ENCODE peak calls at places on chromosomes 5 and 9, in nine cellular contexts. One of them, this sample, is unnamed.

GRCh38 chr5:109529520-109529919 is 119.7 kb upstream of the PJA2 start:
- DNase-seq in foreskin fibroblast: peak
- DNase-seq in psoas muscle: peak
- DNase-seq in activated B cell treated with CpG ODN at 0.5 μM for 24 hours: no peak
- DNase-seq in lower leg skin: no peak
- DNase-seq in OCI-LY7: no peak
- DNase-seq in AG09309: no peak
- DNase-seq in GM12878: no peak
- DNase-seq in natural killer cell: no peak
- DNase-seq in this sample: no peak

GRCh38 chr5:176865964-176866363 is 33.2 kb downstream of the HK3 start:
- DNase-seq in foreskin fibroblast: no peak
- DNase-seq in psoas muscle: no peak
- DNase-seq in activated B cell treated with CpG ODN at 0.5 μM for 24 hours: no peak
- DNase-seq in lower leg skin: no peak
- DNase-seq in OCI-LY7: no peak
- DNase-seq in AG09309: no peak
- DNase-seq in GM12878: no peak
- DNase-seq in natural killer cell: no peak
- DNase-seq in this sample: no peak

GRCh38 chr5:78005021-78005785 is 229.1 kb upstream of the TBCA start:
- DNase-seq in foreskin fibroblast: peak
- DNase-seq in psoas muscle: no peak
- DNase-seq in activated B cell treated with CpG ODN at 0.5 μM for 24 hours: no peak
- DNase-seq in lower leg skin: no peak
- DNase-seq in OCI-LY7: no peak
- DNase-seq in AG09309: peak
- DNase-seq in GM12878: no peak
- DNase-seq in natural killer cell: no peak
- DNase-seq in this sample: no peak

GRCh38 chr5:77881528-77881927 is 105.4 kb upstream of the TBCA start:
- DNase-seq in foreskin fibroblast: no peak
- DNase-seq in psoas muscle: no peak
- DNase-seq in activated B cell treated with CpG ODN at 0.5 μM for 24 hours: no peak
- DNase-seq in lower leg skin: no peak
- DNase-seq in OCI-LY7: no peak
- DNase-seq in AG09309: no peak
- DNase-seq in GM12878: no peak
- DNase-seq in natural killer cell: no peak
- DNase-seq in this sample: no peak

GRCh38 chr9:38057416-38058195 is 11.4 kb downstream of the SHB start:
- DNase-seq in foreskin fibroblast: no peak
- DNase-seq in psoas muscle: no peak
- DNase-seq in activated B cell treated with CpG ODN at 0.5 μM for 24 hours: no peak
- DNase-seq in lower leg skin: no peak
- DNase-seq in OCI-LY7: no peak
- DNase-seq in AG09309: no peak
- DNase-seq in GM12878: no peak
- DNase-seq in natural killer cell: no peak
- DNase-seq in this sample: no peak

GRCh38 chr5:173568703-173569102 is 47.7 kb downstream of the BOD1 start:
- DNase-seq in foreskin fibroblast: no peak
- DNase-seq in psoas muscle: no peak
- DNase-seq in activated B cell treated with CpG ODN at 0.5 μM for 24 hours: no peak
- DNase-seq in lower leg skin: no peak
- DNase-seq in OCI-LY7: no peak
- DNase-seq in AG09309: no peak
- DNase-seq in GM12878: no peak
- DNase-seq in natural killer cell: no peak
- DNase-seq in this sample: no peak

GRCh38 chr9:31958572-31958971 is 425.9 kb upstream of the ACO1 start:
- DNase-seq in foreskin fibroblast: no peak
- DNase-seq in psoas muscle: no peak
- DNase-seq in activated B cell treated with CpG ODN at 0.5 μM for 24 hours: no peak
- DNase-seq in lower leg skin: no peak
- DNase-seq in OCI-LY7: no peak
- DNase-seq in AG09309: no peak
- DNase-seq in GM12878: no peak
- DNase-seq in natural killer cell: no peak
- DNase-seq in this sample: no peak

GRCh38 chr9:15935661-15936315 is 382.9 kb downstream of the CCDC171 start:
- DNase-seq in foreskin fibroblast: peak
- DNase-seq in psoas muscle: no peak
- DNase-seq in activated B cell treated with CpG ODN at 0.5 μM for 24 hours: no peak
- DNase-seq in lower leg skin: no peak
- DNase-seq in OCI-LY7: no peak
- DNase-seq in AG09309: peak
- DNase-seq in GM12878: no peak
- DNase-seq in natural killer cell: no peak
- DNase-seq in this sample: no peak

GRCh38 chr5:37174928-37175327 is 74.2 kb downstream of the CPLANE1 start:
- DNase-seq in foreskin fibroblast: no peak
- DNase-seq in psoas muscle: no peak
- DNase-seq in activated B cell treated with CpG ODN at 0.5 μM for 24 hours: no peak
- DNase-seq in lower leg skin: no peak
- DNase-seq in OCI-LY7: no peak
- DNase-seq in AG09309: no peak
- DNase-seq in GM12878: no peak
- DNase-seq in natural killer cell: no peak
- DNase-seq in this sample: no peak

GRCh38 chr5:179887095-179887494 is 20.6 kb downstream of the TBC1D9B start:
- DNase-seq in foreskin fibroblast: no peak
- DNase-seq in psoas muscle: no peak
- DNase-seq in activated B cell treated with CpG ODN at 0.5 μM for 24 hours: no peak
- DNase-seq in lower leg skin: no peak
- DNase-seq in OCI-LY7: no peak
- DNase-seq in AG09309: no peak
- DNase-seq in GM12878: no peak
- DNase-seq in natural killer cell: no peak
- DNase-seq in this sample: no peak

GRCh38 chr5:133756756-133757155 is 144.4 kb upstream of the FSTL4 start:
- DNase-seq in foreskin fibroblast: no peak
- DNase-seq in psoas muscle: no peak
- DNase-seq in activated B cell treated with CpG ODN at 0.5 μM for 24 hours: no peak
- DNase-seq in lower leg skin: no peak
- DNase-seq in OCI-LY7: no peak
- DNase-seq in AG09309: no peak
- DNase-seq in GM12878: no peak
- DNase-seq in natural killer cell: no peak
- DNase-seq in this sample: no peak

GRCh38 chr5:34609951-34610431 is 46.1 kb upstream of the RAI14 start:
- DNase-seq in foreskin fibroblast: no peak
- DNase-seq in psoas muscle: no peak
- DNase-seq in activated B cell treated with CpG ODN at 0.5 μM for 24 hours: no peak
- DNase-seq in lower leg skin: no peak
- DNase-seq in OCI-LY7: no peak
- DNase-seq in AG09309: no peak
- DNase-seq in GM12878: no peak
- DNase-seq in natural killer cell: no peak
- DNase-seq in this sample: no peak

GRCh38 chr9:37840560-37841194 is 40.1 kb downstream of the DCAF10 start:
- DNase-seq in foreskin fibroblast: peak
- DNase-seq in psoas muscle: no peak
- DNase-seq in activated B cell treated with CpG ODN at 0.5 μM for 24 hours: no peak
- DNase-seq in lower leg skin: no peak
- DNase-seq in OCI-LY7: no peak
- DNase-seq in AG09309: peak
- DNase-seq in GM12878: no peak
- DNase-seq in natural killer cell: no peak
- DNase-seq in this sample: no peak

GRCh38 chr5:157473383-157474370 is 13.7 kb downstream of the NIPAL4 start:
- DNase-seq in foreskin fibroblast: peak
- DNase-seq in psoas muscle: no peak
- DNase-seq in activated B cell treated with CpG ODN at 0.5 μM for 24 hours: no peak
- DNase-seq in lower leg skin: no peak
- DNase-seq in OCI-LY7: no peak
- DNase-seq in AG09309: no peak
- DNase-seq in GM12878: no peak
- DNase-seq in natural killer cell: no peak
- DNase-seq in this sample: no peak

GRCh38 chr5:141100243-141100805 is at the start of gene PCDHB3:
- DNase-seq in foreskin fibroblast: no peak
- DNase-seq in psoas muscle: peak
- DNase-seq in activated B cell treated with CpG ODN at 0.5 μM for 24 hours: no peak
- DNase-seq in lower leg skin: no peak
- DNase-seq in OCI-LY7: peak
- DNase-seq in AG09309: peak
- DNase-seq in GM12878: no peak
- DNase-seq in natural killer cell: no peak
- DNase-seq in this sample: no peak
- TF ChIP-seq CTCF in foreskin fibroblast: peak
- TF ChIP-seq CTCF in psoas muscle: peak
- TF ChIP-seq CTCF in activated B cell treated with CpG ODN at 0.5 μM for 24 hours: no peak
- TF ChIP-seq CTCF in lower leg skin: no peak
- TF ChIP-seq CTCF in OCI-LY7: peak
- TF ChIP-seq CTCF in AG09309: peak
- TF ChIP-seq CTCF in GM12878: no peak
- TF ChIP-seq CTCF in natural killer cell: no peak
- TF ChIP-seq CTCF in this sample: peak

DNA sequence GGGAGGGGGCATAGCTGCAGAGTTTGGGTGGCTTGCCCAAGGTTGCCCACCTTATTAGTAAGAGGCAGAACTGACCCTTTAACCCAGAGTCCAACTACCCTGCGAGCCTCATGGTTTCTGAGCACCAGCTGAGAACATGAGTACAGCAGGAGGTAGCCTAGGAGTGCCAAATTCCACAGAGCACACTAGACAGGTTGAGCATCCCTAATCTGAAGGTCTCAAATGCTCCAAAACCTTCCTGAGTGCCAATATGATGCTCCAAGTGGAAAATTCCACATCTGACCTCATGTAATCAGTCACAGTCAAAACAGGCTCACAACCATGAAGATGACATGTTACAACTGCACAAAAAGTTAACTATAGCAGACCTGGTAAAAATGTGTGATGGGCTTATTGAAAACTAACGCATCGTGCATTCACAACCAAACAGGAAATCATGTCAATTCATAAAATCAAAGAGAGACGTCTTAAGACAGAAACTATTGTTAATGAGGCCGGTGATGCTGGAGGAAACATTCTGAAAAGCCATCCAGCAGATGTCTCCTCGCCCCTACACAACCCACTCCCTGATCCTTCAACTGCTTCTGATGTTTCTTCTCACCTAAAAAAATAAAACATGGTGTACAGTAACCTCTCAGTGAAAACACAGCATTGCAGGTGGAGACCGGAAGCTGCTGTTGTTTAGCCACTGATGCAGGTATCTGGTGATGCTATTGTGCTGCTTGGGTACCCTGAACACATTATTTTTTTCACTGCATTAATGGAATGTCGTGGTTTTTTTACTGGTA is 25.0 kb downstream of the PTCH1 start:
- DNase-seq in foreskin fibroblast: no peak
- DNase-seq in psoas muscle: no peak
- DNase-seq in activated B cell treated with CpG ODN at 0.5 μM for 24 hours: no peak
- DNase-seq in lower leg skin: no peak
- DNase-seq in OCI-LY7: peak
- DNase-seq in AG09309: no peak
- DNase-seq in GM12878: no peak
- DNase-seq in natural killer cell: no peak
- DNase-seq in this sample: no peak
- TF ChIP-seq CTCF in foreskin fibroblast: no peak
- TF ChIP-seq CTCF in psoas muscle: no peak
- TF ChIP-seq CTCF in activated B cell treated with CpG ODN at 0.5 μM for 24 hours: no peak
- TF ChIP-seq CTCF in lower leg skin: no peak
- TF ChIP-seq CTCF in OCI-LY7: peak
- TF ChIP-seq CTCF in AG09309: no peak
- TF ChIP-seq CTCF in GM12878: no peak
- TF ChIP-seq CTCF in natural killer cell: no peak
- TF ChIP-seq CTCF in this sample: no peak

GRCh38 chr9:134500931-134501265 is 140.7 kb upstream of the COL5A1 start:
- DNase-seq in foreskin fibroblast: no peak
- DNase-seq in psoas muscle: no peak
- DNase-seq in activated B cell treated with CpG ODN at 0.5 μM for 24 hours: no peak
- DNase-seq in lower leg skin: no peak
- DNase-seq in OCI-LY7: no peak
- DNase-seq in AG09309: no peak
- DNase-seq in GM12878: no peak
- DNase-seq in natural killer cell: no peak
- DNase-seq in this sample: no peak
- TF ChIP-seq CTCF in foreskin fibroblast: no peak
- TF ChIP-seq CTCF in psoas muscle: no peak
- TF ChIP-seq CTCF in activated B cell treated with CpG ODN at 0.5 μM for 24 hours: no peak
- TF ChIP-seq CTCF in lower leg skin: no peak
- TF ChIP-seq CTCF in OCI-LY7: no peak
- TF ChIP-seq CTCF in AG09309: no peak
- TF ChIP-seq CTCF in GM12878: no peak
- TF ChIP-seq CTCF in natural killer cell: no peak
- TF ChIP-seq CTCF in this sample: no peak

GRCh38 chr5:2701592-2701991 is 49.9 kb downstream of the IRX2 start:
- DNase-seq in foreskin fibroblast: no peak
- DNase-seq in psoas muscle: no peak
- DNase-seq in activated B cell treated with CpG ODN at 0.5 μM for 24 hours: no peak
- DNase-seq in lower leg skin: no peak
- DNase-seq in OCI-LY7: no peak
- DNase-seq in AG09309: no peak
- DNase-seq in GM12878: no peak
- DNase-seq in natural killer cell: no peak
- DNase-seq in this sample: no peak
- TF ChIP-seq CTCF in foreskin fibroblast: no peak
- TF ChIP-seq CTCF in psoas muscle: no peak
- TF ChIP-seq CTCF in activated B cell treated with CpG ODN at 0.5 μM for 24 hours: no peak
- TF ChIP-seq CTCF in lower leg skin: no peak
- TF ChIP-seq CTCF in OCI-LY7: no peak
- TF ChIP-seq CTCF in AG09309: no peak
- TF ChIP-seq CTCF in GM12878: no peak
- TF ChIP-seq CTCF in natural killer cell: no peak
- TF ChIP-seq CTCF in this sample: no peak

GRCh38 chr5:75734913-75735789 is 17.9 kb upstream of the POC5 start:
- DNase-seq in foreskin fibroblast: peak
- DNase-seq in psoas muscle: no peak
- DNase-seq in activated B cell treated with CpG ODN at 0.5 μM for 24 hours: no peak
- DNase-seq in lower leg skin: no peak
- DNase-seq in OCI-LY7: peak
- DNase-seq in AG09309: no peak
- DNase-seq in GM12878: peak
- DNase-seq in natural killer cell: no peak
- DNase-seq in this sample: no peak
- TF ChIP-seq CTCF in foreskin fibroblast: peak
- TF ChIP-seq CTCF in psoas muscle: no peak
- TF ChIP-seq CTCF in activated B cell treated with CpG ODN at 0.5 μM for 24 hours: no peak
- TF ChIP-seq CTCF in lower leg skin: no peak
- TF ChIP-seq CTCF in OCI-LY7: peak
- TF ChIP-seq CTCF in AG09309: peak
- TF ChIP-seq CTCF in GM12878: peak
- TF ChIP-seq CTCF in natural killer cell: no peak
- TF ChIP-seq CTCF in this sample: peak

This sample was measured in D721Med.